ENCODE peak calls at places on chromosomes 7 and 10, in seven cellular contexts. M, B, W, A, C, H and O are unnamed samples. For H3K4me1, the result is how much of the 10 kb centered on the place peaks cover.

GRCh38 chr10:27620425-27621397 is 116.6 kb downstream of the RAB18 start:
- DNase-seq in M (no peak), B (no peak), W (peak), A (no peak), C (no peak), H (no peak), O (no peak)

GRCh38 chr7:135253851-135254815 is 20.5 kb downstream of the STRA8 start:
- DNase-seq in M (no peak), B (no peak), W (peak), A (peak), C (peak), H (peak), O (no peak)

GRCh38 chr7:139659922-139660316 is 117.9 kb downstream of the HIPK2 start:
- DNase-seq in M (no peak), B (no peak), W (no peak), A (no peak), C (no peak), H (no peak), O (no peak)

GRCh38 chr7:151917791-151918311 is 38.4 kb upstream of the GALNTL5 start:
- DNase-seq in M (no peak), B (no peak), W (peak), A (no peak), C (no peak), H (peak), O (no peak)

GRCh38 chr10:86862786-86863185 is 94.6 kb downstream of the MMRN2 start:
- DNase-seq in M (no peak), B (no peak), W (no peak), A (no peak), C (no peak), H (peak), O (no peak)

GRCh38 chr10:8794860-8795259 is 740.4 kb downstream of the GATA3 start:
- DNase-seq in M (no peak), B (no peak), W (no peak), A (no peak), C (no peak), H (no peak), O (peak)

GRCh38 chr7:6367701-6368211 is 80.0 kb downstream of the DAGLB start:
- DNase-seq in M (no peak), B (no peak), W (peak), A (no peak), C (no peak), H (peak), O (no peak)

GRCh38 chr7:139044813-139045794 is 9.3 kb upstream of the ZC3HAV1L start:
- DNase-seq in M (no peak), B (no peak), W (no peak), A (no peak), C (no peak), H (no peak), O (peak)

GRCh38 chr7:9835204-9835603 is 1138.5 kb upstream of the PHF14 start:
- DNase-seq in M (no peak), B (no peak), W (no peak), A (no peak), C (no peak), H (peak), O (no peak)

GRCh38 chr7:138338361-138338760 is 121.7 kb upstream of the TRIM24 start:
- DNase-seq in M (no peak), B (no peak), W (no peak), A (no peak), C (no peak), H (peak), O (no peak)

GRCh38 chr7:44273681-44274622 is 51.4 kb downstream of the CAMK2B start:
- DNase-seq in M (no peak), B (no peak), W (no peak), A (peak), C (peak), H (no peak), O (no peak)

GRCh38 chr10:75129537-75129936 is 18.1 kb downstream of the SAMD8 start:
- DNase-seq in M (no peak), B (no peak), W (no peak), A (no peak), C (no peak), H (no peak), O (no peak)

GRCh38 chr7:30470783-30471182 is 7.8 kb downstream of the NOD1 start:
- DNase-seq in M (no peak), B (no peak), W (peak), A (no peak), C (peak), H (peak), O (peak)

GRCh38 chr10:116880716-116881440 is 31.6 kb downstream of the ENO4 start:
- DNase-seq in M (no peak), B (no peak), W (peak), A (no peak), C (no peak), H (no peak), O (no peak)

GRCh38 chr10:13839430-13839986 is 252.7 kb downstream of the PRPF18 start:
- DNase-seq in M (no peak), B (no peak), W (peak), A (no peak), C (no peak), H (peak), O (no peak)

GRCh38 chr10:100998183-100998990 is 1.2 kb upstream of the LZTS2 start:
- DNase-seq in M (no peak), B (no peak), W (peak), A (peak), C (peak), H (peak), O (peak)

GRCh38 chr10:130924138-130924819 is 387.2 kb downstream of the TCERG1L start:
- DNase-seq in M (no peak), B (no peak), W (no peak), A (peak), C (no peak), H (no peak), O (no peak)

GRCh38 chr7:7183061-7183832 is 903 bp downstream of the C1GALT1 start:
- DNase-seq in M (peak), B (peak), W (peak), A (peak), C (peak), H (peak), O (no peak)

GRCh38 chr10:43816351-43817321 is 168.0 kb upstream of the ZNF32 start:
- DNase-seq in M (no peak), B (peak), W (peak), A (no peak), C (no peak), H (peak), O (peak)

GRCh38 chr7:73577627-73578341 is 595 bp downstream of the TBL2 start:
- DNase-seq in M (no peak), B (no peak), W (peak), A (no peak), C (peak), H (peak), O (no peak)

GRCh38 chr10:12193193-12193592 is 2.5 kb downstream of the NUDT5 start:
- DNase-seq in M (no peak), B (no peak), W (peak), A (no peak), C (no peak), H (peak), O (no peak)

GRCh38 chr10:35889226-35889625 is 247.1 kb upstream of the FZD8 start:
- DNase-seq in M (no peak), B (no peak), W (no peak), A (no peak), C (no peak), H (peak), O (no peak)

GRCh38 chr7:136698231-136698630 is 170.2 kb upstream of the CHRM2 start:
- DNase-seq in M (no peak), B (no peak), W (no peak), A (no peak), C (no peak), H (no peak), O (no peak)

GRCh38 chr7:66176914-66177313 is 28.2 kb upstream of the TPST1 start:
- DNase-seq in M (no peak), B (no peak), W (no peak), A (no peak), C (no peak), H (no peak), O (no peak)

GRCh38 chr10:44393834-44394547 is 9.1 kb upstream of the CXCL12 start:
- DNase-seq in M (no peak), B (no peak), W (no peak), A (peak), C (no peak), H (no peak), O (no peak)

GRCh38 chr7:129163875-129164544 is 19.5 kb downstream of the TSPAN33 start:
- DNase-seq in M (no peak), B (no peak), W (peak), A (no peak), C (no peak), H (peak), O (no peak)

GRCh38 chr7:12610899-12611298 is 40.4 kb downstream of the SCIN start:
- DNase-seq in M (no peak), B (no peak), W (peak), A (no peak), C (no peak), H (peak), O (no peak)

GRCh38 chr7:93544686-93545085 is 29.8 kb downstream of the CALCR start:
- DNase-seq in M (no peak), B (no peak), W (peak), A (no peak), C (no peak), H (no peak), O (no peak)

GRCh38 chr7:106095634-106096033 is 16.5 kb downstream of the SYPL1 start:
- DNase-seq in M (no peak), B (no peak), W (no peak), A (no peak), C (no peak), H (no peak), O (no peak)

GRCh38 chr7:158285383-158285770 is 302.2 kb downstream of the PTPRN2 start:
- DNase-seq in M (no peak), B (no peak), W (no peak), A (no peak), C (no peak), H (no peak), O (no peak)

GRCh38 chr7:85685901-85686300 is 499.0 kb upstream of the SEMA3D start:
- DNase-seq in M (no peak), B (no peak), W (peak), A (no peak), C (no peak), H (peak), O (no peak)

DNA sequence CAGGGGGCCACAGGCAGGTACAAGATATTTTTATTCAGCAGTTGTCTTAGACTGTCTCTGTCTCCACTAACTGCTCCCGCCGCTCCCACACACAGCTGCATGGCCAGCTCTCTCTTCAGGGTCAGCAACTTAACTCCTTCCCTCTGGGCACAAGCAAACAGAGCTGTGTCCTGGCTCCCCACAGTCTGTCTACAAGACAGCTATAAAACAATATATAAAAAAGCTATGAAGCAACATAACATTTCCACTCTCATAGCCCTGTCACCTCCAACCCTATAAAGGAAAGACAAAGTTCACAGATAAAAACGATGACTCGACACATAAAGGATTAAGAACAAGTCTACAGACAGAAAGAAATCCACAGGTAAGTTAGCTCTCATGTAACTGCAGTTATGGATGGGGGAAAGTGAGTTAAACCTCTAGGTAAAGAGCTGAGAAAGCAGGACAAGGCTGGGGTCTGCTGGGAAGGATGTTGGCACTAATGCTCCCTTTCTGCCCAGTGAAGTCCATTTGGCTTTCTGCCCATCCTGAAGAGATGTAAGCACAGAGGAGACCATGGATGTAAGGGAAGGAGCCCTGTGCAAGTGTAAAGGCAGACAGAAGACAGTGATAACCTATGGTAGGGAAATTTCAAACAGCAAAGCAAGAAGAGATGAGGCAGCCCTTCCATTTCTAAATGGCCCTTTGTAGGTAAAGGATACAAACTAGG is 27.0 kb downstream of the RAPGEF5 start:
- DNase-seq in M (no peak), B (no peak), W (no peak), A (no peak), C (no peak), H (peak), O (no peak)
- H3K4me1 ChIP-seq in M (under half), B (under half), W (under half), A (under half), C (under half), H (under half), O (under half)

DNA sequence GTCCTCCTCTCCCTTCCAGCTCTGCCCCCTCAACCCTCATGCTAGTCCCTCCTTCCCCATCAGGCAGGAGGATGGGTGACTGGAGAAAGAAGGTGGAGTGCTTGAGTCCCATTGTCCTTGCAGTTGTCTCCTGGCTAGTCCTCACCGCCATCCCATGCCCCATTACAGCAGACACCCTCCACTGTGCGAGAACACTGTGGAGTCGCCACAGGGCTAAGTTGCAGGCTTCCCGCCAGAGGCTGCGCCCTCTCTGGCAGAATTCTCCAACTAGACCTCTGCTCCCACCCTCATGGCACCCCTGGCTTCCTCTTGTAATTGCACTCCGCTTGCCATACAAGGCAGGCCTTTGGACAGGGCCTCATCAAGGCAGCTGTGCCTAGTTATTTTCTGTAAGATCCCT is 3.1 kb downstream of the GIMAP2 start:
- DNase-seq in M (no peak), B (no peak), W (no peak), A (no peak), C (no peak), H (no peak), O (no peak)
- H3K4me3 ChIP-seq in M (no peak), B (peak), W (no peak), A (no peak), C (peak), H (no peak), O (peak)

GRCh38 chr7:1511829-1512422 is 7.7 kb upstream of the INTS1 start:
- DNase-seq in M (no peak), B (no peak), W (no peak), A (no peak), C (no peak), H (no peak), O (no peak)
- H3K4me1 ChIP-seq in M (under half), B (under half), W (under half), A (under half), C (under half), H (under half), O (under half)

GRCh38 chr7:36781011-36781738 is 56.9 kb upstream of the AOAH start:
- DNase-seq in M (no peak), B (peak), W (no peak), A (no peak), C (no peak), H (no peak), O (peak)

GRCh38 chr7:36777062-36777461 is 52.8 kb upstream of the AOAH start:
- DNase-seq in M (no peak), B (peak), W (no peak), A (no peak), C (no peak), H (no peak), O (peak)

GRCh38 chr7:36777855-36778254 is 53.6 kb upstream of the AOAH start:
- DNase-seq in M (no peak), B (no peak), W (no peak), A (no peak), C (no peak), H (no peak), O (peak)

GRCh38 chr7:36775061-36775631 is 50.9 kb upstream of the AOAH start:
- DNase-seq in M (no peak), B (no peak), W (no peak), A (no peak), C (no peak), H (no peak), O (no peak)

GRCh38 chr7:36775673-36776072 is 51.4 kb upstream of the AOAH start:
- DNase-seq in M (no peak), B (no peak), W (no peak), A (no peak), C (no peak), H (no peak), O (no peak)
- H3K4me3 ChIP-seq in M (no peak), B (no peak), W (no peak), A (no peak), C (no peak), H (no peak), O (no peak)

GRCh38 chr7:70477051-70478010 is 654.6 kb upstream of the GALNT17 start:
- DNase-seq in M (no peak), B (no peak), W (peak), A (no peak), C (no peak), H (no peak), O (no peak)
- H3K4me1 ChIP-seq in M (under half), B (under half), W (under half), A (under half), C (under half), H (under half), O (under half)

GRCh38 chr10:56622335-56622973 is 261.4 kb upstream of the ZWINT start:
- DNase-seq in M (no peak), B (no peak), W (no peak), A (no peak), C (no peak), H (no peak), O (no peak)
- H3K4me3 ChIP-seq in M (no peak), B (no peak), W (no peak), A (no peak), C (peak), H (peak), O (no peak)

GRCh38 chr10:33196710-33197406 is 137.6 kb downstream of the NRP1 start:
- DNase-seq in M (no peak), B (no peak), W (no peak), A (no peak), C (no peak), H (no peak), O (no peak)
- H3K4me1 ChIP-seq in M (under half), B (under half), W (under half), A (under half), C (half or more), H (half or more), O (under half)

DNA sequence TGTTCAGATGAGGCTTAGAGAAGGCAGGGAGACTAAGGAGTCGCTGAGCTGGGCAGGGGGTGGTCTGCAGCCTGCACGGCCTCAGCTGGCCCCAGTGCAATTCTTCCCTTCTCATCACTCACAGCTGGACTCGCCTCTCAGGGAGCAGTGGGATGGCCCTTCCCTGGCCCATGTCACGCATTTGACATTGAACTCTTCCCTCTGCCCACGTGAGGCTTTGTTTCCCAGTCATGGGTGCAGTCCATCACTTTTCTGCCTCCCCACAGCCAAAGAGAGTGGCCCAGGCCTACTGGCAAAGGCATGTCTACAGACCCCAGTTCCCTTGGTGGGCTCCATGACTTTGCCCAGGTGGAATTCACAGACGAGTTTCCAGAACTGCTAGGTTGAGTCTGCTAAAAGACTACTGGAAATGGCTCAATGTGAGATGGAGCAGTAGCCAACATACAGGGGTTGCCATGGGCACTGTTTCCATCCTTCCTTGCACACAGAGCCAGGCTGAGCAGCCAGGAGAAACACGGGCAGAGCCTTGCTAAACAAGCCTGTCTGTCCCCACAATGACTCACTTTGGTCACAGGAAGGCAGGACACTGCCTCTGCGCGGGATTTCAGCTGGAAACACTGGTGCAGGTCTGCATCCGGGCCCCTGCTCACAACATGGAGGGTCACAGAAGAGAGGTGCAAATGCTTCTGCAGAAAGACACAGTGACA is 90.1 kb downstream of the OAT start:
- DNase-seq in M (no peak), B (no peak), W (no peak), A (no peak), C (no peak), H (peak), O (no peak)
- H3K4me3 ChIP-seq in M (no peak), B (no peak), W (no peak), A (no peak), C (no peak), H (no peak), O (no peak)